ENCODE peak calls at places on chromosomes 6 and 20, in five cellular contexts. S is nephron progenitor cell, R is adrenal gland, K is dorsolateral prefrontal cortex, H is brain microvascular endothelial cell. J is an unnamed sample.

GRCh38 chr20:33910529-33911327 is 83.0 kb upstream of the RALY start:
- DNase-seq in S (no peak), R (no peak), K (no peak), H (no peak), J (no peak)

GRCh38 chr20:52684911-52685310 is 287.2 kb upstream of the TSHZ2 start:
- DNase-seq in S (no peak), R (no peak), K (no peak), H (no peak), J (no peak)

GRCh38 chr20:22511943-22512910 is 72.1 kb downstream of the FOXA2 start:
- DNase-seq in S (no peak), R (no peak), K (no peak), H (no peak), J (no peak)

GRCh38 chr20:19012671-19013070 is 199.1 kb downstream of the SCP2D1 start:
- DNase-seq in S (no peak), R (peak; percentile 47), K (no peak), H (no peak), J (no peak)

GRCh38 chr20:49990310-49990720 is 7.5 kb downstream of the SNAI1 start:
- DNase-seq in S (no peak), R (no peak), K (no peak), H (no peak), J (no peak)

GRCh38 chr20:5127204-5127858 is 523 bp downstream of the CDS2 start:
- DNase-seq in S (peak; percentile 42), R (peak; percentile 59), K (peak; percentile 68), H (no peak), J (no peak)

GRCh38 chr6:2853766-2854393 is 12.2 kb upstream of the SERPINB1 start:
- DNase-seq in S (peak; percentile 58), R (peak; percentile 88), K (no peak), H (peak; percentile 92), J (peak; percentile 41)

GRCh38 chr20:4443016-4443415 is 278.7 kb upstream of the PRND start:
- DNase-seq in S (no peak), R (no peak), K (no peak), H (no peak), J (no peak)

GRCh38 chr6:6715465-6715864 is 126.9 kb downstream of the LY86 start:
- DNase-seq in S (no peak), R (no peak), K (no peak), H (no peak), J (no peak)

GRCh38 chr20:38001981-38002380 is 31.3 kb downstream of the TTI1 start:
- DNase-seq in S (no peak), R (no peak), K (no peak), H (peak; percentile 65), J (no peak)

GRCh38 chr20:60341062-60341461 is 382.8 kb downstream of the CDH26 start:
- DNase-seq in S (no peak), R (no peak), K (no peak), H (no peak), J (no peak)

GRCh38 chr6:75775219-75775618 is 26.2 kb downstream of the MYO6 start:
- DNase-seq in S (no peak), R (no peak), K (no peak), H (no peak), J (no peak)

GRCh38 chr6:84581494-84582259 is 182.7 kb downstream of the TBX18 start:
- DNase-seq in S (no peak), R (no peak), K (no peak), H (peak; percentile 76), J (peak; percentile 54)

GRCh38 chr20:61515922-61516321 is 263.9 kb downstream of the CDH4 start:
- DNase-seq in S (no peak), R (no peak), K (no peak), H (no peak), J (no peak)

GRCh38 chr20:36497856-36498255 is 43.5 kb upstream of the MYL9 start:
- DNase-seq in S (no peak), R (peak; percentile 80), K (peak; percentile 13), H (peak; percentile 64), J (no peak)

GRCh38 chr20:37573626-37574198 is 46.0 kb upstream of the BLCAP start:
- DNase-seq in S (no peak), R (no peak), K (no peak), H (no peak), J (no peak)

GRCh38 chr6:106547053-106547414 is 82.3 kb downstream of the RTN4IP1 start:
- DNase-seq in S (no peak), R (no peak), K (no peak), H (no peak), J (no peak)

GRCh38 chr6:49988900-49989299 is 19.5 kb upstream of the DEFB113 start:
- DNase-seq in S (no peak), R (no peak), K (no peak), H (no peak), J (no peak)

GRCh38 chr6:78861509-78861908 is 5.8 kb upstream of the IRAK1BP1 start:
- DNase-seq in S (no peak), R (no peak), K (no peak), H (no peak), J (no peak)

GRCh38 chr6:105900120-105900937 is 185.8 kb upstream of the PRDM1 start:
- DNase-seq in S (no peak), R (no peak), K (no peak), H (peak; percentile 18), J (peak; percentile 62)

GRCh38 chr6:34657307-34657978 is 39.1 kb downstream of the ILRUN start:
- DNase-seq in S (no peak), R (peak; percentile 47), K (no peak), H (peak; percentile 73), J (peak; percentile 47)

GRCh38 chr20:31704225-31705119 is 18.2 kb downstream of the BCL2L1 start:
- DNase-seq in S (no peak), R (no peak), K (no peak), H (peak; percentile 52), J (no peak)

GRCh38 chr6:155867682-155868081 is 412.0 kb upstream of the NOX3 start:
- DNase-seq in S (no peak), R (no peak), K (no peak), H (no peak), J (no peak)

GRCh38 chr20:15584507-15584906 is 988.7 kb downstream of the KIF16B start:
- DNase-seq in S (no peak), R (no peak), K (no peak), H (no peak), J (no peak)

GRCh38 chr6:109820706-109821350 is 129.7 kb downstream of the FIG4 start:
- DNase-seq in S (no peak), R (no peak), K (no peak), H (no peak), J (no peak)

GRCh38 chr6:1162367-1163275 is 149.3 kb upstream of the FOXQ1 start:
- DNase-seq in S (no peak), R (no peak), K (no peak), H (no peak), J (no peak)

GRCh38 chr6:16344756-16345155 is 106.4 kb downstream of the GMPR start:
- DNase-seq in S (no peak), R (no peak), K (no peak), H (peak; percentile 83), J (no peak)

GRCh38 chr6:42394881-42395620 is 56.7 kb downstream of the TRERF1 start:
- DNase-seq in S (no peak), R (no peak), K (no peak), H (no peak), J (no peak)

GRCh38 chr6:116483616-116484015 is 22.4 kb downstream of the CALHM6 start:
- DNase-seq in S (no peak), R (no peak), K (no peak), H (no peak), J (no peak)

GRCh38 chr6:167793421-167793820 is 33.3 kb upstream of the AFDN start:
- DNase-seq in S (no peak), R (no peak), K (no peak), H (no peak), J (no peak)

GRCh38 chr6:31407699-31408098 is 4.3 kb downstream of the MICA start:
- DNase-seq in S (no peak), R (no peak), K (no peak), H (peak; percentile 11), J (peak; percentile 42)

GRCh38 chr6:144647971-144648651 is 363.0 kb downstream of the UTRN start:
- DNase-seq in S (no peak), R (no peak), K (no peak), H (no peak), J (no peak)
- TF ChIP-seq CTCF in S (no peak), R (no peak), K (peak; percentile 32), H (peak; percentile 3), J (no peak)

DNA sequence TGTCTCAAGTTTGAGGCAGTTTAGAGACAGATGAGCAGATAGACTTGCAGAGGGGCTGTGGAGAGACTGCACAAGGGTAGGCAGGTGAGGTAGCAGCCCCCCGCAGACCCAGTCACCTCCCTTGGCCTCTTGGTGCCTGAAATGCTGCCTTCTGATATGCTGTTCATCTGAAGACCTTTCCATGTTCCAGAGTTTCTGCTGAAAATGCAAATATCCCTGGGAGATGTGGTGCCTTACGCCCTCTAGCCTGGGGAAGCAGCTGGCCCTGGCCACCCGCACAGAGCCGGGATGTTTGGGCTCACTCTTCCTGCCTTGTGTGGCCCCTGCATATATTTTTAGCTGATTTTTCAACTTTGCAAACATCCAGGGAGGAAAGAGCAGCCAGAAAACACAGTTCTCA is 51.4 kb downstream of the TMEM242 start:
- DNase-seq in S (no peak), R (no peak), K (no peak), H (no peak), J (no peak)
- TF ChIP-seq CTCF in S (no peak), R (no peak), K (no peak), H (no peak), J (no peak)

GRCh38 chr6:161038229-161039003 is 46.8 kb downstream of the MAP3K4 start:
- DNase-seq in S (no peak), R (no peak), K (no peak), H (peak; percentile 87), J (peak; percentile 86)
- TF ChIP-seq CTCF in S (no peak), R (no peak), K (no peak), H (peak; percentile 65), J (peak; percentile 40)

GRCh38 chr6:94463306-94463705 is 1043.9 kb upstream of the EPHA7 start:
- DNase-seq in S (no peak), R (no peak), K (no peak), H (no peak), J (no peak)
- TF ChIP-seq CTCF in S (no peak), R (no peak), K (no peak), H (no peak), J (no peak)

GRCh38 chr6:103124471-103124870 is 1731.0 kb downstream of the GRIK2 start:
- DNase-seq in S (no peak), R (no peak), K (no peak), H (no peak), J (no peak)

DNA sequence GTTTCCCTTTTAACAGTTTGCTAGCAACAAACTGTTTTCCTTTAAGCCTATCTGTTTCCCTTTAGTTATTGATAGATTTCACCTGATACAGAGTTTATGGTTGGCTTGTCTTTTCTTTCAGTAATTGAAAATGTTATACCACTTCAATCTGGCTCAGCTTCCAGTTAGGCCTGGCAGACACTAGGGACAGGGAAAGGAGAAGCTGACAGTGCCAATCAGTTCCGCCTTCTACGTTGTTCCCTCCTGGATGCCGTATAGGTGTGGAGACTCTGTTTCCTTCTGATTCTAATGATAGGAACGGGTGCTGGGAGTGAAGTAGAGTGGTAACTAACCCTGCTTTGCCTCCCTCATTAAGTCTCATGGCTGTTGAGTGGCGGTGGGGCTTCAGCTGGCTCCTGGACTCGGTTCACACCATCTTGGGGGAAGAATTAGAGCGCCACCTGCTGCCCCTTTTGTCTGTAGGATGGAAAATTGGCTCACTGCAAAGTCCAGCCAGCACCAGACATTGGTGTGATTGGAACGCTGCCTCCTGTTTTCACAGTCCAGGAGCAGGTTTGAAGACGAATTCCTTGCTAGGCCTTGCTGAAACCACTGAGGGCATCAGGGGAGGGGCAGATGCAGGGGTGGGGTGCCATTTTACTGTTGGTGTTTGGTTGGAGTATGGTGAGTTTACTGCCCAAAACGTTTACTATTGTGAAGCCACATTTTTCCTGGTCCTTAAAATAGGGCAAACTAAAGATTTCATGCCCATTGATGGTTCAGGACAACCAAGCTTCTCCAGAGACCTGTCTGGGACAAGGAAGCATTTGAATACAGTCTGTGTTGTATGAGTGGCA is 1729.5 kb downstream of the GRIK2 start:
- DNase-seq in S (peak; percentile 82), R (peak; percentile 38), K (peak; percentile 43), H (peak; percentile 40), J (no peak)
- TF ChIP-seq CTCF in S (peak; percentile 72), R (no peak), K (peak; percentile 32), H (peak; percentile 78), J (peak; percentile 17)

J was measured in AG04449.